ENCODE peak calls at places on chromosomes 6 and 20, in four cellular contexts. One of them, this sample, is unnamed.

GRCh38 chr6:132768051-132768517 is 10.4 kb upstream of the VNN2 start:
- DNase-seq in CD4-positive, alpha-beta T cell: no peak
- DNase-seq in right lobe of liver: peak; percentile 64
- DNase-seq in right cardiac atrium: peak; percentile 17
- DNase-seq in this sample: no peak

GRCh38 chr6:138593100-138593877 is 94.0 kb upstream of the NHSL1 start:
- DNase-seq in CD4-positive, alpha-beta T cell: no peak
- DNase-seq in right lobe of liver: no peak
- DNase-seq in right cardiac atrium: peak; percentile 61
- DNase-seq in this sample: peak; percentile 13

GRCh38 chr6:47358440-47359225 is 48.9 kb upstream of the TNFRSF21 start:
- DNase-seq in CD4-positive, alpha-beta T cell: no peak
- DNase-seq in right lobe of liver: no peak
- DNase-seq in right cardiac atrium: no peak
- DNase-seq in this sample: no peak

GRCh38 chr6:90846824-90847223 is 260.0 kb upstream of the MAP3K7 start:
- DNase-seq in CD4-positive, alpha-beta T cell: no peak
- DNase-seq in right lobe of liver: no peak
- DNase-seq in right cardiac atrium: no peak
- DNase-seq in this sample: no peak

GRCh38 chr20:63552481-63553249 is 1.3 kb upstream of the FNDC11 start:
- DNase-seq in CD4-positive, alpha-beta T cell: peak; percentile 41
- DNase-seq in right lobe of liver: no peak
- DNase-seq in right cardiac atrium: no peak
- DNase-seq in this sample: no peak

GRCh38 chr20:57658447-57659130 is 38.4 kb upstream of the ZBP1 start:
- DNase-seq in CD4-positive, alpha-beta T cell: no peak
- DNase-seq in right lobe of liver: no peak
- DNase-seq in right cardiac atrium: peak; percentile 14
- DNase-seq in this sample: no peak

GRCh38 chr6:76876922-76877553 is 586.3 kb downstream of the HTR1B start:
- DNase-seq in CD4-positive, alpha-beta T cell: no peak
- DNase-seq in right lobe of liver: no peak
- DNase-seq in right cardiac atrium: no peak
- DNase-seq in this sample: no peak

GRCh38 chr20:32485770-32486248 is 99.3 kb downstream of the NOL4L start:
- DNase-seq in CD4-positive, alpha-beta T cell: no peak
- DNase-seq in right lobe of liver: peak; percentile 43
- DNase-seq in right cardiac atrium: no peak
- DNase-seq in this sample: no peak

GRCh38 chr20:47974234-47974878 is 189.1 kb upstream of the SULF2 start:
- DNase-seq in CD4-positive, alpha-beta T cell: no peak
- DNase-seq in right lobe of liver: no peak
- DNase-seq in right cardiac atrium: no peak
- DNase-seq in this sample: no peak

GRCh38 chr6:113006494-113006893 is 659.4 kb downstream of the RFPL4B start:
- DNase-seq in CD4-positive, alpha-beta T cell: no peak
- DNase-seq in right lobe of liver: no peak
- DNase-seq in right cardiac atrium: no peak
- DNase-seq in this sample: no peak

GRCh38 chr20:43977252-43977651 is 62.6 kb downstream of the TOX2 start:
- DNase-seq in CD4-positive, alpha-beta T cell: no peak
- DNase-seq in right lobe of liver: no peak
- DNase-seq in right cardiac atrium: no peak
- DNase-seq in this sample: no peak

GRCh38 chr6:1554241-1554880 is 55.4 kb upstream of the FOXC1 start:
- DNase-seq in CD4-positive, alpha-beta T cell: no peak
- DNase-seq in right lobe of liver: no peak
- DNase-seq in right cardiac atrium: no peak
- DNase-seq in this sample: no peak
- H3K27ac ChIP-seq in CD4-positive, alpha-beta T cell: no peak overlapping the region
- H3K27ac ChIP-seq in right lobe of liver: peak overlapping the region; percentile 54
- H3K27ac ChIP-seq in right cardiac atrium: no peak overlapping the region
- H3K27ac ChIP-seq in this sample: peak overlapping the region; percentile 75

GRCh38 chr6:31614674-31615578 is at the start of gene AIF1:
- DNase-seq in CD4-positive, alpha-beta T cell: no peak
- DNase-seq in right lobe of liver: no peak
- DNase-seq in right cardiac atrium: no peak
- DNase-seq in this sample: no peak
- H3K27ac ChIP-seq in CD4-positive, alpha-beta T cell: no peak within 1 kb of the TSS
- H3K27ac ChIP-seq in right lobe of liver: peak within 1 kb of the TSS; percentile 41
- H3K27ac ChIP-seq in right cardiac atrium: no peak within 1 kb of the TSS
- H3K27ac ChIP-seq in this sample: peak within 1 kb of the TSS; percentile 67

GRCh38 chr6:15523679-15524630 is 138.9 kb downstream of the DTNBP1 start:
- DNase-seq in CD4-positive, alpha-beta T cell: no peak
- DNase-seq in right lobe of liver: no peak
- DNase-seq in right cardiac atrium: no peak
- DNase-seq in this sample: no peak
- H3K27ac ChIP-seq in CD4-positive, alpha-beta T cell: no peak overlapping the region
- H3K27ac ChIP-seq in right lobe of liver: no peak overlapping the region
- H3K27ac ChIP-seq in right cardiac atrium: no peak overlapping the region
- H3K27ac ChIP-seq in this sample: no peak overlapping the region

GRCh38 chr20:49907405-49908257 is 7.7 kb downstream of the SPATA2 start:
- DNase-seq in CD4-positive, alpha-beta T cell: no peak
- DNase-seq in right lobe of liver: peak; percentile 30
- DNase-seq in right cardiac atrium: no peak
- DNase-seq in this sample: no peak

GRCh38 chr20:49906615-49907154 is 8.6 kb downstream of the SPATA2 start:
- DNase-seq in CD4-positive, alpha-beta T cell: no peak
- DNase-seq in right lobe of liver: peak; percentile 15
- DNase-seq in right cardiac atrium: no peak
- DNase-seq in this sample: no peak

GRCh38 chr20:49906101-49906604 is 9.2 kb downstream of the SPATA2 start:
- DNase-seq in CD4-positive, alpha-beta T cell: no peak
- DNase-seq in right lobe of liver: peak; percentile 53
- DNase-seq in right cardiac atrium: no peak
- DNase-seq in this sample: no peak

GRCh38 chr20:49909499-49910339 is 5.6 kb downstream of the SPATA2 start:
- DNase-seq in CD4-positive, alpha-beta T cell: no peak
- DNase-seq in right lobe of liver: peak; percentile 79
- DNase-seq in right cardiac atrium: no peak
- DNase-seq in this sample: peak; percentile 63

DNA sequence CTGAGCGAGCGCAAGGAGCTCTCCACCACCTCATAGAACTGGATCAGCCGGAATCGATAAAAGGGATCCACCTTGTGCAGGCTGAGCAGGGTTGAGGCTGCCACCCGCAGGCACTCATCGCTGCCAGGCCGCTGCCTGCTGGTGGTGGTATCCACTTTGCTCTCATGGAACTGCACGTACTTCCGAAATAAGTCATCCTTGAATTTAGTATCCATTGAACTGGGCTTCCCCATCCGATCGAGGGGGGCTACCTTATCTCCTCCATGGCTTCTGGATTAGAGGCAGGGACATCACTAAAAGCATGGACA is 7.1 kb downstream of the SPATA2 start:
- DNase-seq in CD4-positive, alpha-beta T cell: no peak
- DNase-seq in right lobe of liver: peak; percentile 31
- DNase-seq in right cardiac atrium: no peak
- DNase-seq in this sample: no peak
- H3K27ac ChIP-seq in CD4-positive, alpha-beta T cell: no peak overlapping the region
- H3K27ac ChIP-seq in right lobe of liver: no peak overlapping the region
- H3K27ac ChIP-seq in right cardiac atrium: no peak overlapping the region
- H3K27ac ChIP-seq in this sample: peak overlapping the region; percentile 42

GRCh38 chr6:155248021-155249001 is 15.5 kb upstream of the CLDN20 start:
- DNase-seq in CD4-positive, alpha-beta T cell: no peak
- DNase-seq in right lobe of liver: no peak
- DNase-seq in right cardiac atrium: peak; percentile 31
- DNase-seq in this sample: peak; percentile 39

GRCh38 chr6:155246825-155247224 is 17.0 kb upstream of the CLDN20 start:
- DNase-seq in CD4-positive, alpha-beta T cell: no peak
- DNase-seq in right lobe of liver: no peak
- DNase-seq in right cardiac atrium: no peak
- DNase-seq in this sample: no peak

GRCh38 chr6:155245871-155246270 is 17.9 kb upstream of the CLDN20 start:
- DNase-seq in CD4-positive, alpha-beta T cell: no peak
- DNase-seq in right lobe of liver: no peak
- DNase-seq in right cardiac atrium: no peak
- DNase-seq in this sample: no peak

GRCh38 chr6:155245193-155245592 is 18.6 kb upstream of the CLDN20 start:
- DNase-seq in CD4-positive, alpha-beta T cell: no peak
- DNase-seq in right lobe of liver: no peak
- DNase-seq in right cardiac atrium: no peak
- DNase-seq in this sample: no peak

DNA sequence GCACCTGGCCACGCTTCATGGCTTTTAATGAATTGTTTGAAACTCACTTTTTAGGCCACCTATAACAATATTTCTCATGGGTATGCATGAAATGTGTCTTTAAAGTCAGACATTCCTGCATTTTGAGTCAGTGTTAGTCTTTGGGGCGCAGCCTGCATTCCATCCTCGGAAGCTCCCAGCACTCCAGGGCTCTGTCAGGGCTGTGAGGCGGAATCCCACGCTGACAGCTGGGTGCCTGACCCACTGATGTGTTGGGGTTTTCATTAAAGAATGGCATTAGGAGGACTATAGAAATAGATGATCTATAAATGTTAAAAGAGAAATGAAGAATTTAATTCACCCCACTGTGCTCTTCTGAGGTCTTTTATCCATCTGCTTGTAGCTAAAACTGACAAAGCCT is 16.2 kb upstream of the CLDN20 start:
- DNase-seq in CD4-positive, alpha-beta T cell: no peak
- DNase-seq in right lobe of liver: no peak
- DNase-seq in right cardiac atrium: no peak
- DNase-seq in this sample: no peak
- H3K27ac ChIP-seq in CD4-positive, alpha-beta T cell: no peak overlapping the region
- H3K27ac ChIP-seq in right lobe of liver: no peak overlapping the region
- H3K27ac ChIP-seq in right cardiac atrium: no peak overlapping the region
- H3K27ac ChIP-seq in this sample: no peak overlapping the region